ENCODE peak calls at places on chromosomes 13 and 19, in five cellular contexts. V, I, D, Y and Z are unnamed samples.

GRCh38 chr13:35278917-35279316 is 197.6 kb downstream of the MAB21L1 start:
- DNase-seq in I (no peak), V (no peak), D (no peak), Y (no peak), Z (no peak)

GRCh38 chr19:48568345-48568886 is 16.4 kb downstream of the SULT2B1 start:
- DNase-seq in I (peak), D (no peak), Y (peak), V (peak), Z (peak)

GRCh38 chr19:34767967-34768366 is 5.0 kb downstream of the ZNF599 start:
- DNase-seq in V (no peak), I (no peak), Y (no peak), D (no peak), Z (no peak)

GRCh38 chr13:107866007-107866665 is 349.2 kb downstream of the LIG4 start:
- DNase-seq in D (no peak), I (peak), Y (no peak), V (peak), Z (no peak)

GRCh38 chr13:41196620-41197019 is 2.3 kb upstream of the KBTBD7 start:
- DNase-seq in I (no peak), V (no peak), Y (peak), D (no peak), Z (no peak)

GRCh38 chr13:112179995-112180394 is 113.0 kb downstream of the SOX1 start:
- DNase-seq in D (no peak), I (no peak), V (no peak), Y (no peak), Z (no peak)

GRCh38 chr19:51637362-51637978 is 7.3 kb upstream of the SIGLEC5 start:
- DNase-seq in Y (peak), V (peak), I (no peak), D (no peak), Z (peak)

GRCh38 chr13:102317593-102317992 is 84.3 kb downstream of the FGF14 start:
- DNase-seq in D (no peak), I (no peak), Y (no peak), V (no peak), Z (no peak)

GRCh38 chr13:27374650-27375049 is 49.8 kb upstream of the GTF3A start:
- DNase-seq in I (no peak), V (peak), D (no peak), Y (peak), Z (peak)

GRCh38 chr13:44915962-44916361 is 73.3 kb downstream of the NUFIP1 start:
- DNase-seq in V (no peak), I (peak), D (no peak), Y (no peak), Z (no peak)

GRCh38 chr19:22628401-22628800 is 5.7 kb upstream of the ZNF492 start:
- DNase-seq in I (no peak), V (no peak), Y (no peak), D (no peak), Z (no peak)

GRCh38 chr13:44894001-44894770 is 95.1 kb downstream of the NUFIP1 start:
- DNase-seq in I (no peak), D (no peak), V (no peak), Y (no peak), Z (no peak)

GRCh38 chr13:76213423-76213904 is 577.3 kb downstream of the LMO7 start:
- DNase-seq in D (no peak), V (no peak), I (no peak), Y (no peak), Z (no peak)

GRCh38 chr13:51158365-51158764 is 47.3 kb upstream of the C13orf42 start:
- DNase-seq in Y (peak), I (peak), D (no peak), V (no peak), Z (peak)

DNA sequence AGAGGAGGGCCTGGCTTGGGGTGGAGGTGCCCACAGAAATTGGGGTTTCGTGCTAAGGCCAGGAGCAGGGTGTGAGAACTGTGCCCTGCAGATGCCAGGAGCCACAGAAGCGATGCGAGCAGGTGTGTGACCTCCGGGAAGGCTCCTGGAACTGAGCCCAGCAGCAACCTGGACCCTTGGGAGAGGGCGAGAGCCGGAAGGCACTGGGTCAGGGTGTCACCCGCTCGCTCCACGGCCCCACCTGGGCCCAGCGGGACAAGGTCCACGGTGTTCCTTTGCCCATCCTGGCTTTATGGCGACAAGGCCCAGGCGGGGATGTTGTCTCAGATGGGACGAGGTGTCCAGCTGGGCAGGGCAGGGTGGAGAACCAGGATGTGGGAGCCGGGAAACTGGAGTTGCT is 4.2 kb downstream of the MISP start:
- DNase-seq in V (no peak), I (no peak), Y (no peak), D (no peak), Z (no peak)
- TF ChIP-seq KDM1A in V (no peak), I (no peak), Y (no peak), D (no peak), Z (no peak)

GRCh38 chr13:60267498-60268202 is 103.9 kb upstream of the DIAPH3 start:
- DNase-seq in Y (no peak), D (no peak), I (peak), V (no peak), Z (no peak)
- TF ChIP-seq KDM1A in Y (no peak), D (no peak), I (no peak), V (no peak), Z (no peak)

GRCh38 chr19:15251010-15251748 is 18.9 kb upstream of the EPHX3 start:
- DNase-seq in I (no peak), Y (no peak), V (no peak), D (no peak), Z (no peak)
- TF ChIP-seq KDM1A in I (no peak), Y (no peak), V (no peak), D (no peak), Z (no peak)

GRCh38 chr13:69947577-69947976 is 160.0 kb upstream of the ATXN8OS start:
- DNase-seq in I (no peak), V (no peak), D (no peak), Y (no peak), Z (no peak)
- TF ChIP-seq KDM1A in I (no peak), V (no peak), D (no peak), Y (no peak), Z (no peak)

DNA sequence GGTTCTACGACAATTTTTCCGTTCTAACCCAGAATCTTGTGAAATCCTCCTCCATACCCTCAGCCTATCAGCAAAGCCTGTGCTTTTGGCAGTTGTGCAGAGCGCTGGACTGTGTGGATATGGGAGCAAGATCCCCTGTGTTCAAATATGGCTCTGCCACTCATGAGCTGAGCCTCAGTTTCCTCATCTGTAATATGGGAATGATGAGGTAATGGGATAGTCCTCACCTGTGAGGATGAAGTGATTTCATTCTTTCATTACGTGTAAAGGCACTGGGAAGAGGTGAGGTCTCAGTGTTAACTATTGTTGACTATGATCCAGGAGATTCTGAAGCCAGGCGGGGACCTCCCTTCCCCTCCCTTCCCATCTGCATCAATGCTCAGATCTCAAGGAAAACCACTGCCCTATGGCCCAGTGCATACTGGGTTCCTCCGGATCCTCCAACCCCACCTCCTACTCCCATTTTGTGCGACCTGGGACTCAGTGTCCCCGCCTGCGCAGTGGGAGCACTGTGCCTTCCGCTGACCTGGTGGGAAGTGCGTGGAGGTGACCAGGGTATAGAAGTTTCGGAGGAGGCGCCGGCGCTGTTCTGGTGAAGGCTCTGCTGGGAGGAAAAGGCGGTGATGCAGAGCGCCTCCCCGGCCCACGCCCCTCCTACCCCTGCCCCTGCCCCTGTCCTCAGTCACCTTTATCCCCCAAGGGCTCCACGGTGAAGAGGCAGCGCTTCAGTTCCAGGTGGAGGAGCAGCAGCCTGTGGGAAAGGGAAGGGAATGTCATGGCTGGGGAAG is 5.0 kb downstream of the FUZ start:
- DNase-seq in I (no peak), Y (no peak), D (no peak), V (no peak), Z (no peak)
- TF ChIP-seq KDM1A in I (no peak), Y (no peak), D (no peak), V (no peak), Z (no peak)

GRCh38 chr19:29442910-29443309 is 82.9 kb upstream of the VSTM2B start:
- DNase-seq in D (no peak), I (no peak), Y (no peak), V (no peak), Z (no peak)
- TF ChIP-seq KDM1A in D (no peak), I (no peak), Y (no peak), V (no peak), Z (no peak)

GRCh38 chr13:100442095-100442832 is 146.3 kb downstream of the GGACT start:
- DNase-seq in D (no peak), I (no peak), Y (no peak), V (no peak), Z (no peak)

GRCh38 chr13:100440756-100441421 is 147.7 kb downstream of the GGACT start:
- DNase-seq in V (no peak), D (no peak), Y (peak), I (no peak), Z (no peak)

GRCh38 chr13:100438059-100438788 is 150.4 kb downstream of the GGACT start:
- DNase-seq in D (no peak), I (no peak), V (no peak), Y (no peak), Z (no peak)

GRCh38 chr13:100436099-100436498 is 152.5 kb downstream of the GGACT start:
- DNase-seq in D (no peak), I (no peak), V (no peak), Y (peak), Z (no peak)

GRCh38 chr13:100439247-100439955 is 149.2 kb downstream of the GGACT start:
- DNase-seq in Y (no peak), D (no peak), V (no peak), I (no peak), Z (peak)
- TF ChIP-seq KDM1A in Y (no peak), D (no peak), V (no peak), I (no peak), Z (no peak)

DNA sequence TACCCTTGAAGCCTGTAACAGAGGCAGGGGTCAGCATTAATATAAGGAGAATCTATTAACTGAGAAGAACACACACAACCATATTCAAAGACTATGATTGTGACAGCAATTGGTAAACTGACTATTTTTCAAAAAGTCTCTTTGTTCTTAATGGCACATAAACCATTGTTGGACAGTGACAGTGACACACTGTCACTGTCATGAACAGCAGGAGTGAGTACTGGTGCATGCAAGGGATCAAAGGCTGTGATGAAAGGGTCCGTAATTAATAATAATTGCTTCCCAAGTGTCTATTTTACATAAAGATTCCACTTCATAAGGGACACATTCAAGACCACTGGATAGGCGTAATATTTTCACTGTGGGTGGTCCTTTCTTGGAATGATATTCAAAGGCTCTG is 50.8 kb downstream of the LHFPL6 start:
- DNase-seq in I (no peak), V (no peak), D (no peak), Y (no peak), Z (no peak)
- TF ChIP-seq KDM1A in I (no peak), V (no peak), D (no peak), Y (no peak), Z (no peak)

DNA sequence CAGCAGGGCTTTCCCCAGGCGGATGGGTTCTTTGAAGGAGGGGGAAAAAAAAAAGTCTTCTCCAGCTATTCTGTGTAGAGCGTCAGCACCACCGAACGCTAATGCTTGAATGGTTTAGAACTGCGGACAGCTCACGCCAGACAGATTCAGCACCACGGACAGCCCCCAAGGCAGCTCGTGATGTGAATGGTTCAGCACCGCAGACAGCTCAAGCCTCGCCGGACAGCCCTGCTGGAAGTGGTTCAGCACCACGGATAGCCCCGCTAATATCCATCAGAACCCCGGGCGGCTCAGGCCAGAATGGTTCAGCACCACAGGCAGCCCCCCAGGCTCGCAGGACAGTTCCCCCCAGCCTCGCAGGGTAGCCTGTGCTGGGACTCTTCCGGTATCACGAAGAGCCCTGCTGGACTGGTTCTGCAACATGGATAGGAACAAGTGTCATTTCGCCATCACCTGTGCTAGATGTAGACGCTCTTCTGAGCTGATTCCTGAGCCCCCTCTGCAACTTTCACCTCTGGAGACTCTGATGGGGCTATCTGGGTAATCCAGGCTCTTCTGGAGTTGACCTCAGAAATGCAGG is 4.9 kb upstream of the SMIM17 start:
- DNase-seq in D (no peak), V (peak), I (peak), Y (peak), Z (peak)
- TF ChIP-seq KDM1A in D (no peak), V (no peak), I (no peak), Y (no peak), Z (no peak)

GRCh38 chr13:80753951-80754350 is 413.0 kb upstream of the SPRY2 start:
- DNase-seq in D (no peak), V (no peak), I (no peak), Y (no peak), Z (no peak)
- TF ChIP-seq KDM1A in D (no peak), V (no peak), I (no peak), Y (no peak), Z (no peak)